ENCODE peak calls at places on chromosomes 16 and 17, in seven cellular contexts. Z, P, U, N, S, Y and E are unnamed samples.

GRCh38 chr16:57639172-57639571 is 10.7 kb downstream of the ADGRG1 start:
- DNase-seq in S (peak), P (peak), Y (no peak), U (peak), N (peak), Z (no peak), E (no peak)

GRCh38 chr17:28726396-28726911 is 421 bp upstream of the TLCD1 start:
- DNase-seq in Y (no peak), U (peak), N (peak), Z (peak), P (peak), S (peak), E (no peak)

GRCh38 chr17:32226881-32227280 is 38.8 kb upstream of the RHBDL3 start:
- DNase-seq in N (no peak), P (no peak), U (peak), S (no peak), Z (no peak), Y (no peak), E (no peak)

GRCh38 chr17:29617125-29617480 is 5.6 kb downstream of the CORO6 start:
- DNase-seq in Z (peak), U (peak), S (peak), P (no peak), N (peak), Y (peak), E (peak)

GRCh38 chr16:64687796-64688195 is 434.1 kb downstream of the CDH11 start:
- DNase-seq in U (no peak), S (no peak), Y (no peak), N (no peak), P (no peak), Z (no peak), E (no peak)

GRCh38 chr17:77153487-77153886 is 12.7 kb downstream of the SEC14L1 start:
- DNase-seq in P (no peak), U (no peak), Z (no peak), N (no peak), S (no peak), Y (no peak), E (peak)

GRCh38 chr17:48561894-48562810 is 16.0 kb downstream of the HOXB4 start:
- DNase-seq in P (no peak), N (no peak), Z (no peak), U (no peak), S (peak), Y (no peak), E (no peak)

GRCh38 chr17:5544115-5544514 is 40.2 kb downstream of the NLRP1 start:
- DNase-seq in U (no peak), P (no peak), Z (no peak), Y (no peak), N (no peak), S (no peak), E (no peak)

GRCh38 chr17:40903129-40903847 is 18.2 kb upstream of the KRT20 start:
- DNase-seq in N (no peak), P (no peak), S (peak), Z (no peak), U (no peak), Y (peak), E (no peak)

GRCh38 chr16:8943001-8943763 is 20.5 kb downstream of the USP7 start:
- DNase-seq in U (no peak), S (no peak), Y (no peak), P (no peak), N (no peak), Z (no peak), E (no peak)

GRCh38 chr17:64706224-64707076 is 44.3 kb upstream of the SMURF2 start:
- DNase-seq in Y (no peak), N (no peak), P (no peak), S (peak), U (no peak), Z (no peak), E (no peak)

GRCh38 chr16:66405057-66405783 is 21.9 kb upstream of the BEAN1 start:
- DNase-seq in P (no peak), N (no peak), U (no peak), S (no peak), Z (no peak), Y (no peak), E (no peak)

GRCh38 chr16:85446846-85447656 is 166.1 kb upstream of the GSE1 start:
- DNase-seq in P (no peak), U (no peak), Z (no peak), N (peak), S (no peak), Y (no peak), E (no peak)

GRCh38 chr16:68658258-68658973 is 13.3 kb downstream of the CDH3 start:
- DNase-seq in P (no peak), U (no peak), Y (no peak), N (no peak), Z (peak), S (peak), E (no peak)

GRCh38 chr17:28612936-28613872 is 781 bp downstream of the RSKR start:
- DNase-seq in Z (no peak), N (peak), P (no peak), S (peak), U (peak), Y (peak), E (no peak)

GRCh38 chr16:10992112-10992511 is 47.7 kb downstream of the CLEC16A start:
- DNase-seq in N (no peak), U (no peak), Y (no peak), P (no peak), Z (peak), S (no peak), E (no peak)

GRCh38 chr17:50931003-50931878 is 65.1 kb upstream of the TOB1 start:
- DNase-seq in U (peak), Y (peak), S (peak), Z (peak), N (peak), P (peak), E (peak)

GRCh38 chr16:17470002-17470870 is 524 bp downstream of the XYLT1 start:
- DNase-seq in U (no peak), P (no peak), Y (no peak), Z (no peak), S (no peak), N (no peak), E (peak)

GRCh38 chr16:31043352-31043751 is 10.0 kb downstream of the STX4 start:
- DNase-seq in S (no peak), U (no peak), P (no peak), Y (no peak), Z (no peak), N (no peak), E (no peak)

GRCh38 chr17:20012137-20012536 is 3.0 kb downstream of the SPECC1 start:
- DNase-seq in P (no peak), Y (no peak), U (no peak), S (no peak), Z (no peak), N (no peak), E (no peak)

GRCh38 chr17:60398227-60398959 is 6.5 kb upstream of the USP32 start:
- DNase-seq in S (no peak), U (no peak), Y (no peak), N (peak), P (no peak), Z (no peak), E (no peak)

GRCh38 chr17:47203984-47204721 is 5.0 kb upstream of the MYL4 start:
- DNase-seq in Z (peak), Y (no peak), N (peak), P (no peak), U (no peak), S (no peak), E (no peak)

GRCh38 chr16:27097671-27098275 is 31.0 kb downstream of the C16orf82 start:
- DNase-seq in Z (peak), U (no peak), P (no peak), S (peak), N (no peak), Y (no peak), E (peak)

GRCh38 chr16:73233423-73233762 is 185.5 kb upstream of the ZFHX3 start:
- DNase-seq in N (no peak), P (no peak), Y (no peak), Z (no peak), U (no peak), S (no peak), E (no peak)

GRCh38 chr17:66903781-66904180 is 60.7 kb upstream of the CACNG4 start:
- DNase-seq in Y (no peak), Z (no peak), U (no peak), N (no peak), S (no peak), P (no peak), E (no peak)